ENCODE peak calls at places on chromosomes 6 and 20, in seven cellular contexts. U is mucosa of descending colon, W is fibroblast of villous mesenchyme, F is choroid plexus epithelial cell, T is GM13976, C is fibroblast of lung, P is fibroblast of pulmonary artery. V is an unnamed sample.

GRCh38 chr6:119557239-119557638 is 207.7 kb upstream of the MAN1A1 start:
- DNase-seq in C (no peak), F (no peak), U (no peak), W (no peak), P (no peak), T (no peak), V (no peak)

GRCh38 chr20:58852559-58853271 is at the start of gene GNAS:
- DNase-seq in T (peak; percentile 69), W (peak; percentile 63), F (peak; percentile 76), C (peak; percentile 56), P (peak; percentile 71), U (peak; percentile 76), V (no peak)

GRCh38 chr20:34473262-34473883 is 42.8 kb upstream of the DYNLRB1 start:
- DNase-seq in T (peak; percentile 59), U (peak; percentile 67), F (peak; percentile 70), P (peak; percentile 62), C (peak; percentile 35), W (peak; percentile 77), V (peak; percentile 24)

GRCh38 chr20:57076951-57077350 is 189.5 kb downstream of the BMP7 start:
- DNase-seq in P (no peak), F (no peak), U (no peak), T (no peak), W (peak; percentile 19), C (peak; percentile 64), V (peak; percentile 46)

GRCh38 chr6:132257561-132257960 is 143.7 kb downstream of the MOXD1 start:
- DNase-seq in T (no peak), F (peak; percentile 20), P (no peak), U (no peak), C (peak; percentile 25), W (no peak), V (no peak)

GRCh38 chr20:21708738-21709534 is 3.5 kb downstream of the PAX1 start:
- DNase-seq in P (no peak), F (no peak), U (no peak), C (no peak), W (no peak), T (no peak), V (no peak)

GRCh38 chr6:122696853-122697252 is 82.7 kb upstream of the FABP7 start:
- DNase-seq in W (no peak), F (no peak), C (peak; percentile 89), P (no peak), T (no peak), U (no peak), V (no peak)

GRCh38 chr20:57654363-57654997 is 34.3 kb upstream of the ZBP1 start:
- DNase-seq in C (peak; percentile 55), W (peak; percentile 63), P (peak; percentile 69), T (peak; percentile 92), F (peak; percentile 76), U (peak; percentile 75), V (no peak)

GRCh38 chr20:14915356-14915755 is 577.9 kb upstream of the FLRT3 start:
- DNase-seq in U (no peak), T (no peak), W (peak; percentile 26), P (no peak), F (no peak), C (no peak), V (no peak)

GRCh38 chr20:57558614-57559285 is 2.2 kb upstream of the PCK1 start:
- DNase-seq in W (no peak), U (no peak), C (no peak), T (no peak), F (no peak), P (no peak), V (no peak)

GRCh38 chr20:41308726-41309413 is 8.7 kb downstream of the ZHX3 start:
- DNase-seq in P (peak; percentile 85), T (no peak), W (peak; percentile 84), F (peak; percentile 88), U (no peak), C (no peak), V (no peak)

GRCh38 chr6:169864148-169865030 is 113.0 kb downstream of the ERMARD start:
- DNase-seq in U (peak; percentile 46), F (no peak), W (no peak), P (no peak), T (no peak), C (no peak), V (no peak)

GRCh38 chr6:28789553-28790083 is 134.2 kb downstream of the TRIM27 start:
- DNase-seq in F (peak; percentile 66), T (no peak), W (peak; percentile 61), P (peak; percentile 57), C (peak; percentile 56), U (no peak), V (no peak)

GRCh38 chr20:3106185-3106584 is 21.7 kb upstream of the AVP start:
- DNase-seq in P (no peak), C (no peak), F (no peak), T (no peak), U (no peak), W (no peak), V (no peak)

GRCh38 chr6:118551673-118552063 is 3.6 kb downstream of the PLN start:
- DNase-seq in W (peak; percentile 72), C (peak; percentile 77), P (peak; percentile 80), F (peak; percentile 83), U (no peak), T (no peak), V (peak; percentile 45)

GRCh38 chr6:31888281-31889258 is 8.9 kb downstream of the EHMT2 start:
- DNase-seq in T (peak; percentile 80), F (no peak), C (no peak), W (peak; percentile 17), P (peak; percentile 14), U (peak; percentile 72), V (no peak)

GRCh38 chr6:33413601-33414120 is 2.8 kb downstream of the PHF1 start:
- DNase-seq in F (no peak), T (no peak), C (no peak), P (no peak), W (no peak), U (no peak), V (no peak)

GRCh38 chr20:22227301-22227700 is 357.1 kb downstream of the FOXA2 start:
- DNase-seq in T (no peak), U (no peak), C (peak; percentile 0), F (no peak), W (no peak), P (no peak), V (no peak)

GRCh38 chr6:142014515-142014914 is 118.2 kb upstream of the GJE1 start:
- DNase-seq in F (peak; percentile 63), C (peak; percentile 95), P (peak; percentile 82), U (no peak), W (peak; percentile 83), T (no peak), V (peak; percentile 82)

GRCh38 chr6:147585256-147585655 is 76.8 kb downstream of the SAMD5 start:
- DNase-seq in W (no peak), U (no peak), F (no peak), P (no peak), C (no peak), T (no peak), V (no peak)

GRCh38 chr6:147578883-147579282 is 70.4 kb downstream of the SAMD5 start:
- DNase-seq in P (no peak), T (no peak), W (no peak), U (no peak), C (no peak), F (no peak), V (no peak)

GRCh38 chr6:147578159-147578558 is 69.7 kb downstream of the SAMD5 start:
- DNase-seq in P (no peak), F (no peak), U (no peak), W (no peak), T (no peak), C (no peak), V (no peak)

GRCh38 chr6:147577466-147577865 is 69.0 kb downstream of the SAMD5 start:
- DNase-seq in U (no peak), P (no peak), W (no peak), C (no peak), F (no peak), T (no peak), V (no peak)

GRCh38 chr6:147579667-147580066 is 71.2 kb downstream of the SAMD5 start:
- DNase-seq in C (no peak), F (peak; percentile 12), U (no peak), P (no peak), T (no peak), W (no peak), V (no peak)
- TF ChIP-seq CTCF in C (no peak), F (no peak), U (no peak), P (no peak), T (no peak), W (no peak), V (no peak)

DNA sequence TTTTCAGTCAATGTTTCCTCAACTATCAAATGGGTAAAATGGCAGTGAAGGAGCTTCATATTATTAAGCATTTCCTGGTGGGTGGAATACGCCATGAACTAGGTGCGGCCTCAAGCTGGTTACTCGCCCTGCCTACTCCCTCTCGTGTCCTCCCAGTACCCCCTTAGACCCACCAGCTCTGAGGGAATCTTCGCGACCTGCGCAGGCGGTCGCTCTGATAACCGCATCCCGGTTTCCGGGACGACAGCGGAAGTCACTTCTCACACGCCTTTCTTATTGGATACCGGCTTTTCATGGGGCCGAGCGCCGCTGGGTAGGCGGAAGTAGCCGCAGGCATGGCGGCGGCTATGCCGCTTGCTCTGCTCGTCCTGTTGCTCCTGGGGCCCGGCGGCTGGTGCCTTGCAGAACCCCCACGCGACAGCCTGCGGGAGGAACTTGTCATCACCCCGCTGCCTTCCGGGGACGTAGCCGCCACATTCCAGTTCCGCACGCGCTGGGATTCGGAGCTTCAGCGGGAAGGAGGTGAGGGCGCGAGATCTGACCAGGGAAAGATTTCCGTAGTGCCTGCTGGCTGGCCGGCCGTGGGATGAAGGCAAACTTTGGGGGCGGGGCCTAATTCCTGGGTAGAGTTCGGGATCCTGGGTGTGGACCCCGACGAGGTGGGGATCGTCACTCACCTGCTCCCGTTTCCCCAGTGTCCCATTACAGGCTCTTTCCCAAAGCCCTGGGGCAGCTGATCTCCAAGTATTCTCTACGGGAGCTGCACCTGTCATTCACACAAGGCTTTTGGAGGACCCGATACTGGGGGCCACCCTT is at the start of gene PIGT:
- DNase-seq in P (peak; percentile 81), U (peak; percentile 91), C (peak; percentile 81), T (peak; percentile 91), F (peak; percentile 76), W (peak; percentile 81), V (peak; percentile 20)
- TF ChIP-seq CTCF in P (no peak), U (no peak), C (no peak), T (no peak), F (no peak), W (no peak), V (no peak)

DNA sequence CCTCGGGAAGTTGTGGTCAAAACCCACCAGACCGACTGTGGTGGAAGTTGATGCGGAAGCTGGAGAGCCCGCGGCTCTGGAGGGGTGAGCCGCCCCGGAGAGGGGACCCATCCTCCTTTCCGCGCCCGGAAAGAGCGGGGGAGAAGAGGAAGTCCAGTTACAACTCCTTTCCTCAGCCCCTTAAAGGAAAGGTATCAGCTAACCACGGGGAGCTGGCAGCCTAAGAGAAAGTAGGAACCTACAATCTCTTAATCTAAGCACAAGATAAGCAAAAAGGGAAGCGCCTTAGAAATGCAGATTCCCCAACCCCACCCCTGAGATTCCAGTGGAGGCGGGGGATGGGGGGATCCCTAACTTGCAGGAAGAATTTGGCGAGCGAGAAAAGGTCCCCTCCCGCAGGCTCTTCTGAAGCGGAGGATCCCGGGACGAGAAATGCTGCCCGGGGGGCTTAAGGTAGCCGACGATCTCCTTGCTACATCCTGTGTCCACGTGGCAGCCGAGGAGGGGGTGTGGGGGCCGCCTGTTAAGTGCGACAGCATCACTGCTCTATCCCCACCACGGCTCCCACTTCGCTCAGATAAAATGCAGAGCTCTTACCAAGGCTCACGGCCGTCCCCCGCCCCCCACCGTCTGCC is 87.6 kb downstream of the ZFP64 start:
- DNase-seq in P (peak; percentile 11), T (peak; percentile 47), U (no peak), W (peak; percentile 8), C (peak; percentile 42), F (peak; percentile 25), V (no peak)
- TF ChIP-seq CTCF in P (no peak), T (no peak), U (no peak), W (no peak), C (no peak), F (no peak), V (no peak)

GRCh38 chr6:165439928-165440554 is 130.6 kb upstream of the C6orf118 start:
- DNase-seq in U (no peak), C (peak; percentile 38), W (peak; percentile 74), T (peak; percentile 15), F (peak; percentile 88), P (peak; percentile 90), V (peak; percentile 7)
- TF ChIP-seq CTCF in U (no peak), C (peak; percentile 45), W (peak; percentile 48), T (peak; percentile 30), F (peak; percentile 60), P (peak; percentile 62), V (peak; percentile 39)

V was measured in AG09309.